ENCODE peak calls at places on chromosomes 2 and 18, in four cellular contexts. I is PC-3, M is left ventricle myocardium inferior, L is mesendoderm. N is an unnamed sample.

GRCh38 chr18:75109001-75109400 is 99.9 kb downstream of the PTGR3 start:
- DNase-seq in I (no peak), M (no peak), L (no peak), N (no peak)

GRCh38 chr18:58046794-58047555 is 2.9 kb downstream of the NEDD4L start:
- DNase-seq in I (peak; percentile 39), M (no peak), L (peak; percentile 50), N (no peak)

GRCh38 chr18:36532394-36532793 is 234.9 kb downstream of the FHOD3 start:
- DNase-seq in I (peak; percentile 51), M (no peak), L (no peak), N (no peak)

GRCh38 chr2:195706161-195706900 is 49.3 kb downstream of the SLC39A10 start:
- DNase-seq in I (no peak), M (no peak), L (peak; percentile 91), N (no peak)

GRCh38 chr2:42977236-42978174 is 185.1 kb upstream of the HAAO start:
- DNase-seq in I (no peak), M (no peak), L (no peak), N (peak; percentile 34)

GRCh38 chr2:675982-676646 is 1.1 kb downstream of the TMEM18 start:
- DNase-seq in I (peak; percentile 88), M (no peak), L (peak; percentile 96), N (peak; percentile 31)

GRCh38 chr2:10584242-10584753 is 105.5 kb downstream of the NOL10 start:
- DNase-seq in I (peak; percentile 87), M (no peak), L (no peak), N (no peak)

GRCh38 chr2:42653908-42654445 is 85.5 kb downstream of the MTA3 start:
- DNase-seq in I (no peak), M (no peak), L (no peak), N (peak; percentile 44)

GRCh38 chr18:54774423-54774822 is 53.9 kb upstream of the RAB27B start:
- DNase-seq in I (no peak), M (no peak), L (no peak), N (no peak)

GRCh38 chr2:230593765-230594164 is 118.9 kb upstream of the CAB39 start:
- DNase-seq in I (no peak), M (no peak), L (no peak), N (no peak)

GRCh38 chr18:48621815-48622555 is 83.2 kb downstream of the CTIF start:
- DNase-seq in I (no peak), M (no peak), L (no peak), N (no peak)

GRCh38 chr18:21669736-21670135 is 34.8 kb downstream of the ABHD3 start:
- DNase-seq in I (peak; percentile 87), M (no peak), L (peak; percentile 3), N (no peak)

GRCh38 chr18:40832362-40832761 is 1122.7 kb upstream of the PIK3C3 start:
- DNase-seq in I (no peak), M (no peak), L (no peak), N (no peak)

GRCh38 chr2:8480936-8481335 is 200.9 kb upstream of the ID2 start:
- DNase-seq in I (no peak), M (no peak), L (no peak), N (no peak)

GRCh38 chr2:213232649-213233437 is 51.4 kb upstream of the SPAG16 start:
- DNase-seq in I (no peak), M (no peak), L (peak; percentile 31), N (no peak)

GRCh38 chr2:216696751-216697560 is 1.6 kb upstream of the IGFBP5 start:
- DNase-seq in I (peak; percentile 70), M (no peak), L (peak; percentile 81), N (no peak)

GRCh38 chr2:105385703-105386540 is 12.9 kb downstream of the FHL2 start:
- DNase-seq in I (peak; percentile 70), M (no peak), L (no peak), N (no peak)

GRCh38 chr2:25347846-25348245 is 6.1 kb upstream of the DNMT3A start:
- DNase-seq in I (no peak), M (no peak), L (no peak), N (no peak)

GRCh38 chr2:188201639-188202038 is 90.0 kb upstream of the GULP1 start:
- DNase-seq in I (no peak), M (no peak), L (peak; percentile 58), N (no peak)

GRCh38 chr2:128380061-128380889 is 61.6 kb upstream of the HS6ST1 start:
- DNase-seq in I (no peak), M (no peak), L (no peak), N (no peak)

GRCh38 chr2:119660343-119660658 is 18.7 kb upstream of the TMEM177 start:
- DNase-seq in I (no peak), M (no peak), L (no peak), N (no peak)

GRCh38 chr2:229454934-229455631 is 184.0 kb upstream of the PID1 start:
- DNase-seq in I (peak; percentile 69), M (no peak), L (no peak), N (no peak)

GRCh38 chr18:23547806-23548205 is 38.5 kb downstream of the NPC1 start:
- DNase-seq in I (peak; percentile 45), M (no peak), L (no peak), N (no peak)

GRCh38 chr2:118854507-118855300 is 7.3 kb upstream of the EN1 start:
- DNase-seq in I (no peak), M (no peak), L (peak; percentile 38), N (no peak)

GRCh38 chr2:138223321-138223720 is 259.0 kb downstream of the HNMT start:
- DNase-seq in I (peak; percentile 33), M (no peak), L (no peak), N (no peak)

GRCh38 chr2:141923657-141924056 is 207.2 kb downstream of the LRP1B start:
- DNase-seq in I (peak; percentile 41), M (no peak), L (no peak), N (no peak)

GRCh38 chr2:98063289-98063688 is 23.7 kb upstream of the VWA3B start:
- DNase-seq in I (no peak), M (no peak), L (peak; percentile 89), N (no peak)

DNA sequence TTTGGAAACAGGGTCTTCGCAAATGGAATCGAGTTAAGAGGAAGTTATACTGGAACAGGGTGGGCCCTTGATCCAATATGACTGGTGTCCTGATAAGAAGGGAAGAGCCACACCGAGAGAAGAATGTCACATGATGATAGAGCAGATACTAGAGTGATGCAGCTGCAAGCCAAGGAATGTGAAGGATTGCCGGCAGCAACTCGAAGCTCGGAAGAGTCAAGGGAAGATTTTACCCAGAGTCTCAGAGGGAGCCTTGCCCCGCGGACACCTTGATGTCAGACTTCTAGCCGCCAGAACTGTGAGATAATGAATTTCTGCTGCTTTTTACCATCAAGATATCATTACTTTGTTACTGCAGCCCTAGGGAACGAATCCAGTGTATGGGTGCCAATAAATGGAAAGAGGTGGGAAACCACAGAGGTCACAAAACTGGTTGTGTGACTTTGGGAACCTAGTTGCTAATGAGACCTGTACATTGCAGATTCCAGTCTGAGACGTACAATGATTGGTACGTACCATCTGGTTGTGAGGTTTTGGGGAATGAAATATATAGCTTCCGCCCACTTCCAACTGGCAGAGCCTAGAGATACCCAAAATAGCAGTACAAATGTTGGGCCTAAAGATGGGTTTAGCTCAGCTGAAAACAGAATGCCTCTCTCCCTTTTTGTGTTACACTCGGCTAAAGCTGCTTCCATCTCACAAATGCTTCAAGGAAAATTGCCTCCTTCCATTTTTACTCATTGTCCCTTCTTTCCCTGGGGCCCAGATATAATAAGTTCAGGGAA is 28.6 kb upstream of the VWA3B start:
- DNase-seq in I (no peak), M (no peak), L (no peak), N (no peak)
- H3K27ac ChIP-seq in I (no peak overlapping the region), M (no peak overlapping the region), L (no peak overlapping the region), N (no peak overlapping the region)

GRCh38 chr2:152718047-152718908 is at the start of gene ARL6IP6:
- DNase-seq in I (peak; percentile 88), M (peak; percentile 93), L (peak; percentile 96), N (peak; percentile 94)
- H3K4me1 ChIP-seq in I (peaks cover 22% of the 10 kb centered on the region), M (peaks cover 78% of the 10 kb centered on the region), L (no peaks in the 10 kb centered on the region), N (no peaks in the 10 kb centered on the region)

DNA sequence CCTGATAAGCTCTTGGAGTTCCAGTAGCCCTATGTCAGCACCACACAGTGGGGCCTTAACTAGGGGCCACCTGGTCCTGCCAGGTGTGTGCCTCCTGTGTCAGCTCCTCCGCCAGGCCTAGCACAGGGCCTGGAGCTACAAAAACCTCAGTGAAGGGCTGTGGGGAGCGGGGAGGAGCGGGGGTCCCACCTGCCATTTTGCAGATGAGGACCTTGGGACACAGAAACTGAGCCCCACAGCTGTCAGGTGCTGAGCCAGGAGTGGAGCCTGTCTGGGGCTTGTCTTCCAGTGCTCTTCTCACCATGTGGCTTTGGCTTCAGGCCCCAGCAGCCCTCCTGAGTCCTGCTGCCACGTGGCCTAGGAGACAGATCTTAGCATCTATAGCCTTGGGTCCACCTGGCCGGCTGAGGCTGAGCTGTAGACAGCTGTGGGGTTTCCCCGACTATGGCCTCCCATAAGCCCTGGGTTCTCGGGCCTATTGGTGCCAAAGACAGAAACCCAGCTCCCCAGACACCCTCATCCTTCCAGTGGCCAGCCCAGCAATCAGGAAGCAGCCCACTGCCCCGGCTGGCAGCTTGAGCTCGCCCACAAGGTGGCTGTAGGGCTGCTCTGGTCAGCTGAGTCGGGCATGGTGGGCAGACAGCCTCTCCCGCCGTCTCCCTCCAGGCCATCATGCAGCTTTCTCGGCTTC is 104.5 kb upstream of the MCFD2 start:
- DNase-seq in I (no peak), M (no peak), L (no peak), N (no peak)
- H3K36me3 ChIP-seq in I (peaks cover 3% of the 10 kb centered on the region), M (peaks cover 30% of the 10 kb centered on the region), L (peaks cover 2% of the 10 kb centered on the region), N (no peaks in the 10 kb centered on the region)

DNA sequence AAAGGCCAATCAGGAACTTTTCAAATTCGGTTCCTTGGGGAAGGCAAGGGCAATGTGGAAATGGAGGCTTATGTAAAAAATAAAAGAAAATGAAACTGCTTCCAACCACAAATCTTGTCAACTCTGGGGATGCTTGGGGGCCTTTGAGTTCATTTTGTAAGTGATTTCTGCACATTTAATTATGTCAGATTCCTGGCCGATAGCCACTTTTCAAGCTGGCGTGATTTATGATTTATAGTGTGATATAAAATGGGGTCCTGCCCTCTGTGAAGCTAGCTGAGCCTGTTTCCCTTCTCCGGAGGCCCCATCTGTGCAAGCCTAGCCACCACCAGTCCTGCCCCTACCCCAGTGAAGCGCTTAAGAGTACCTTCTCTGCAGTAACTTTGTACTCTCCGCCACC is 39.3 kb upstream of the SIX3 start:
- DNase-seq in I (no peak), M (no peak), L (no peak), N (no peak)
- H3K27ac ChIP-seq in I (no peak overlapping the region), M (no peak overlapping the region), L (no peak overlapping the region), N (no peak overlapping the region)

DNA sequence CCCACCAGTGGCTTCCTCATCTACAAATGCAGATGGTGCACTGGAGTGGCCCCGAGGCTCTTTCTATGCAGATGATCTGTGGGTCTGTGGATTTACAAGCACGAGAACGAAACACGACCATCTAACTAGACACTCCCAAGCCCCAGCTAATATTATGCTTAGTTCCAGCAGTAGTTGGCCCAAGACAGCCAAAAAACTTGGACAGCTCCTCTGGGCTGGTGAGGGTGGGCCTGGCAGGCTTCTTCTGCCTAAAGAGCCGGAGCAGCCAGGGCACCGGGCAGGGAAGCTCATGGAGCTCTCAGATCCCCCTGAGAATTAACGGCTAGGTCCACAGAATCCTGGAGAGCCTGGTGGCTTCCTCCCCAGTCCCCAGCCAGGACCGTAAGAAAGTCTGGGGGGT is 9.1 kb upstream of the IL1R2 start:
- DNase-seq in I (no peak), M (no peak), L (no peak), N (no peak)
- H3K4me1 ChIP-seq in I (peaks cover 47% of the 10 kb centered on the region), M (peaks cover 8% of the 10 kb centered on the region), L (no peaks in the 10 kb centered on the region), N (no peaks in the 10 kb centered on the region)

N was measured in prostate gland.